ENCODE peak calls at places on chromosomes 2 and 18, in four cellular contexts. I is AG10803, N is foreskin fibroblast, P is colonic mucosa. B is an unnamed sample.

GRCh38 chr2:207394812-207395534 is 134.8 kb upstream of the CREB1 start:
- DNase-seq in I (peak), N (peak), P (no peak), B (peak)

GRCh38 chr2:26883971-26884370 is 36.0 kb downstream of the DPYSL5 start:
- DNase-seq in I (no peak), N (no peak), P (no peak), B (no peak)

GRCh38 chr2:22525676-22526075 is 859.3 kb upstream of the KLHL29 start:
- DNase-seq in I (no peak), N (no peak), P (no peak), B (no peak)

GRCh38 chr18:61669320-61669719 is 223.5 kb downstream of the RNF152 start:
- DNase-seq in I (peak), N (peak), P (no peak), B (no peak)

GRCh38 chr2:240628507-240629418 is 3.5 kb downstream of the GPR35 start:
- DNase-seq in I (no peak), N (no peak), P (no peak), B (no peak)

GRCh38 chr2:110748489-110748867 is 16.1 kb downstream of the ACOXL start:
- DNase-seq in I (no peak), N (no peak), P (no peak), B (peak)

GRCh38 chr2:233053928-233054774 is 6.0 kb upstream of the INPP5D start:
- DNase-seq in I (peak), N (peak), P (peak), B (no peak)

GRCh38 chr2:199111461-199111860 is 346.3 kb downstream of the SATB2 start:
- DNase-seq in I (peak), N (peak), P (no peak), B (no peak)

GRCh38 chr2:204268971-204269370 is 276.3 kb upstream of the PARD3B start:
- DNase-seq in I (no peak), N (no peak), P (no peak), B (no peak)

GRCh38 chr18:48727685-48728084 is 188.9 kb downstream of the CTIF start:
- DNase-seq in I (peak), N (peak), P (no peak), B (no peak)

GRCh38 chr18:58310517-58310916 is 266.5 kb downstream of the NEDD4L start:
- DNase-seq in I (no peak), N (peak), P (peak), B (peak)

GRCh38 chr2:44101246-44101645 is 67.4 kb upstream of the PPM1B start:
- DNase-seq in I (no peak), N (no peak), P (no peak), B (no peak)

GRCh38 chr2:235562065-235562747 is 68.4 kb downstream of the AGAP1 start:
- DNase-seq in I (no peak), N (no peak), P (no peak), B (no peak)

GRCh38 chr18:7877609-7878008 is 310.5 kb downstream of the PTPRM start:
- DNase-seq in I (no peak), N (peak), P (no peak), B (no peak)

GRCh38 chr2:236980961-236981360 is 104.7 kb upstream of the COPS8 start:
- DNase-seq in I (no peak), N (no peak), P (no peak), B (no peak)

GRCh38 chr2:232230557-232230956 is 148.0 kb upstream of the ALPP start:
- DNase-seq in I (no peak), N (peak), P (peak), B (no peak)

GRCh38 chr2:39223909-39224308 is 19.9 kb downstream of the CDKL4 start:
- DNase-seq in I (no peak), N (no peak), P (no peak), B (no peak)

GRCh38 chr2:121329786-121330185 is 44.8 kb upstream of the TFCP2L1 start:
- DNase-seq in I (no peak), N (no peak), P (no peak), B (no peak)

GRCh38 chr18:35653392-35653791 is 71.9 kb downstream of the GALNT1 start:
- DNase-seq in I (no peak), N (no peak), P (no peak), B (no peak)

GRCh38 chr18:38940863-38941531 is 1375.4 kb upstream of the CELF4 start:
- DNase-seq in I (no peak), N (peak), P (no peak), B (peak)

DNA sequence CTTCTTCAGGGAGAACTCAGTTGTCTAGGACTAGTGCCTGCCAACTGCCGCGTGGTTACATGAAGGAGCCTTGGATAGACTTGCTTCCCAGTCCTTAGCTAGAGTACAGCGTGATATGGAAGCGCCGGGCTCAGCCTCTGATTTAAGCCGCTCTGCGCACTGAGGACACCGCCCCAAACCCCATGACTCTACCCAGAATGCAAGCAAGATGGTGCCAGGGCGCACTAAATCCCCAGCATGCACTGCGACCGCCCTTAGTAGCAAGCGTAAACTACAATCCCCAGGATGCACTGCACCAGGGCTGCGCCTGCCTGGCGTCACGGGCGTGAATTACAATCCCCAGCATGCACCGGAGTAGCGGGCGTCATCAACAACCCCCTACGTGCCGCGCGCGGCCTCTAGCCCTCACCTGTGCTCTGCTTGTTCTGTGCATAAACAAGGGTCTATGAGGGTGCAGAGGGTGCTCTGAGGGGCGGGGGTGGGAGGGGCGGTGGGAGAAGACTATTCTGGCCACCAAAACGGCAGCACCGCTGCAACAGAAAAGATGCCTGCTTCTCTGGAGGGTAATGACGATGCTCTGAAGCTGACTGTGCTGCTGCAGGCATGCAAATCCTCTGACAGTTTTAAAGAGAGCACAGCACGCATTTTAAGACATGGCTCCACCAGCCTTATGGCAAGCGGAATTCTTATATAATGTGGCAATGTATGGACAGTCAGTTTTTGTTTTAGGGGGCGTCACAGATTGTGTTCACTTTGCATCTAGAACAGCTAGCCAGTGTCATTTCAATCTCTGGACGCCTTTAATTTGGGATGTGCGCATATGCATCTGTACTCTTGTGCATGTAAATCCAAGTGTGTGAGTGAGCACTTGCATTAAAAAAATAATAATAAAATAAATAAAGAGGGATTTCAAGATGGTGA is 282.5 kb upstream of the MYT1L start:
- DNase-seq in I (peak), N (peak), P (peak), B (peak)
- H3K4me3 ChIP-seq in I (peak), N (peak), P (peak), B (peak)

GRCh38 chr18:55588001-55588875 is at the start of gene TCF4:
- DNase-seq in I (peak), N (peak), P (peak), B (no peak)
- H3K4me3 ChIP-seq in I (peak), N (peak), P (peak), B (peak)

GRCh38 chr18:26864658-26865057 is 849 bp downstream of the AQP4 start:
- DNase-seq in I (no peak), N (no peak), P (no peak), B (no peak)

GRCh38 chr18:26862084-26862483 is 3.4 kb downstream of the AQP4 start:
- DNase-seq in I (no peak), N (no peak), P (no peak), B (no peak)

GRCh38 chr18:26863122-26863879 is 2.2 kb downstream of the AQP4 start:
- DNase-seq in I (no peak), N (peak), P (peak), B (no peak)

GRCh38 chr18:26865557-26865956 is at the start of gene AQP4:
- DNase-seq in I (no peak), N (no peak), P (no peak), B (no peak)

DNA sequence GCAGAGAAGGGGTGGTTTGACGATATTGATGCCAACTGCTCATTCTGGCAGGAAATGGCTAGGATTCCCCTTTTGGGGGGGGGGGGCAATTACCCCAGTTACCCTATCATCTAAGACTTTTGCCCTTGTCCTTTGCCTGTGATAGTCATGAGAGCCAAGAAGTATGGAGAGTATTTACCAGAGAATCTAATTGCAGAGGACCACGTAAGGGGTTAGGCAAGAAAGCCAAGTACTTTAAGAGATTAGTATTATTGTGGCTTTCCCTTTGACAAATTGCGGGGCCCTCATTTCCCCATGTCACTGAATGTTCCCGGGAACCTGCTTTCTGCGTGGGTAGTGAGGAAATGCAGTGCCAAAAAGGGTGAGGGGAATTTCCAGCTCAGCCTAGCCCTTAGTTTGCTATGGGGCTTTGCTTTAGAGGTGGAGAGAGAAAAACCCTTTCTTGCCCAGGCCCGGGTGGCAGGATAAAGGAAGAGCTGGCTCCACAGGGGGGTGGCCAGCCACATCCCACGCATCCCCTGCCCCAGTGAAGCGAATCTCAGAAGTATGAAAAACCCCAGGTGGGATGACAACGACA is 1.5 kb downstream of the AQP4 start:
- DNase-seq in I (no peak), N (no peak), P (no peak), B (no peak)
- H3K4me3 ChIP-seq in I (no peak), N (no peak), P (no peak), B (no peak)

DNA sequence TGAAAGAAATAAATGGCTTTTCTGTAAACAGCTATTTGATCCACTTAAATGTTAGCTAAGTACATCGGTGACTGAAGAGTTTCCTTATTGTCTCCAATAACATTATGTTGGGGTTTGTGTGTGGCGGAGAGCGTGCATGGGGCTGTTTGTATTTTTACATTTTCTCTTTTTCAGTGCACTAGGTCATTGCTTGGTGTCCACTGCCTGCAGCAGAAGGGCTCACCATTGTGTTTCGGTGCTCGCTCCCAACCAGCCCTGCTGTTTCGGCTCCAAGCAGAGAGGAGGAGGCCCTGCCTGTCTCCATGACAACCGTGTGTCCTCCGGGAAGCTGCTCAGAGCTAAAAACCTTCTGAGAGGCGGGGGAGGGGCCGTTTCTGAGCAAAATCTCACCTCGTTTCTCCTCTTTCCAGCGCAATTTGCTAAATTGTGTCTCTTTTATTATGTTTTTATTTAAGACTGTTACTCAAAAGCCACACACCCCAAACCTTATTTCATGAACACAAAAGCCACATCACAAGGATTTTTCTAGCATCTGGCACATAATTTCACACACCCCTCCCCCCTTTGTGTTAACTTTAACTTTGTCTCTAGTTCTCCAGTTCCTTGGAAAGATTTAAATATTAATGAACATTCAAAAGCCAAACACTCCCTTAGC is 112.8 kb upstream of the SLC38A11 start:
- DNase-seq in I (peak), N (peak), P (no peak), B (peak)
- H3K4me3 ChIP-seq in I (no peak), N (no peak), P (no peak), B (peak)

GRCh38 chr2:160429248-160430000 is 64.2 kb downstream of the RBMS1 start:
- DNase-seq in I (peak), N (peak), P (no peak), B (no peak)

GRCh38 chr2:160426604-160427003 is 67.0 kb downstream of the RBMS1 start:
- DNase-seq in I (no peak), N (no peak), P (no peak), B (no peak)

GRCh38 chr2:160430001-160430344 is 63.6 kb downstream of the RBMS1 start:
- DNase-seq in I (no peak), N (no peak), P (no peak), B (no peak)

GRCh38 chr2:160427629-160428424 is 65.8 kb downstream of the RBMS1 start:
- DNase-seq in I (peak), N (peak), P (no peak), B (peak)

DNA sequence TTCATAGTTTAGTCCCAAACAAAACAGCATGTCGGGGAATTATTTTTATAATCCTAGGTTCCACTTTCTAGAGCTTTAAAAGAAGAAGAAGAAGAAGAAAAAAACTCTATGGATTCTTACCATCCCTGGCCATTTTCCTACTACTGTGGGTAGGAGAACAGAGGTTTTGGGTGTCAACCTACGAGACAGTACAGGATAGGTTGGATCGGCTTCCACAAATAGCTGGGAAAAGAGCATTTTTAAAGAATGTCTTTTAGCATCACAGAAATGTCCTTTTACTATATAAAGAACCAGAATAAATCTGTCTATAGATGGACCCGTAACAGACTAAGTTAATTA is 65.2 kb downstream of the RBMS1 start:
- DNase-seq in I (no peak), N (no peak), P (no peak), B (no peak)
- H3K4me3 ChIP-seq in I (peak), N (no peak), P (no peak), B (no peak)

GRCh38 chr2:197146995-197147394 is 163.6 kb downstream of the ANKRD44 start:
- DNase-seq in I (no peak), N (no peak), P (no peak), B (no peak)
- H3K4me3 ChIP-seq in I (no peak), N (no peak), P (no peak), B (no peak)

B was measured in skeletal muscle cell.